ENCODE peak calls at places on chromosomes 12 and 14, in four cellular contexts. Z, A, W and P are unnamed samples. For H3K4me1, the result is how much of the 10 kb centered on the place peaks cover.

GRCh38 chr14:105287249-105288102 is 13.3 kb downstream of the BRF1 start:
- DNase-seq in Z (peak), A (no peak), W (no peak), P (no peak)

GRCh38 chr12:116933512-116934246 is 22.9 kb downstream of the FBXW8 start:
- DNase-seq in Z (no peak), A (no peak), W (no peak), P (no peak)

GRCh38 chr14:91364524-91365270 is 52.9 kb downstream of the CCDC88C start:
- DNase-seq in Z (no peak), A (no peak), W (no peak), P (no peak)

GRCh38 chr14:74945852-74946658 is 9.3 kb downstream of the PGF start:
- DNase-seq in Z (peak), A (peak), W (peak), P (no peak)

GRCh38 chr12:76031414-76032042 is at the start of gene PHLDA1:
- DNase-seq in Z (peak), A (peak), W (peak), P (peak)

GRCh38 chr12:5442251-5443006 is 10.5 kb downstream of the NTF3 start:
- DNase-seq in Z (no peak), A (peak), W (peak), P (no peak)

GRCh38 chr12:21169878-21170472 is 39.0 kb downstream of the SLCO1B1 start:
- DNase-seq in Z (no peak), A (peak), W (peak), P (no peak)

GRCh38 chr14:78863143-78863542 is 693.0 kb downstream of the NRXN3 start:
- DNase-seq in Z (no peak), A (peak), W (no peak), P (no peak)

GRCh38 chr12:1810201-1810930 is 10.0 kb upstream of the LRTM2 start:
- DNase-seq in Z (no peak), A (no peak), W (no peak), P (no peak)

GRCh38 chr12:131994589-131994988 is 44.8 kb downstream of the EP400 start:
- DNase-seq in Z (no peak), A (no peak), W (no peak), P (no peak)

GRCh38 chr12:31897791-31898503 is 61.3 kb upstream of the RESF1 start:
- DNase-seq in Z (peak), A (peak), W (no peak), P (no peak)

GRCh38 chr12:50033317-50033679 is 8.0 kb upstream of the RACGAP1 start:
- DNase-seq in Z (no peak), A (no peak), W (no peak), P (no peak)

GRCh38 chr14:90419200-90419599 is 22.4 kb downstream of the CALM1 start:
- DNase-seq in Z (peak), A (peak), W (peak), P (peak)

GRCh38 chr14:101058571-101058970 is 155.0 kb upstream of the RTL1 start:
- DNase-seq in Z (no peak), A (no peak), W (no peak), P (no peak)

GRCh38 chr14:100203962-100204834 is 34.7 kb upstream of the YY1 start:
- DNase-seq in Z (no peak), A (peak), W (no peak), P (no peak)

GRCh38 chr12:62319058-62319457 is 58.9 kb downstream of the USP15 start:
- DNase-seq in Z (no peak), A (no peak), W (no peak), P (no peak)

GRCh38 chr12:76962099-76962498 is 83.3 kb upstream of the CSRP2 start:
- DNase-seq in Z (no peak), A (no peak), W (no peak), P (no peak)

GRCh38 chr12:108738165-108738564 is 6.8 kb upstream of the CORO1C start:
- DNase-seq in Z (no peak), A (no peak), W (no peak), P (no peak)

GRCh38 chr14:88838015-88838414 is 13.6 kb downstream of the TTC8 start:
- DNase-seq in Z (no peak), A (no peak), W (no peak), P (no peak)

GRCh38 chr12:53483225-53483978 is 15.9 kb downstream of the MAP3K12 start:
- DNase-seq in Z (no peak), A (no peak), W (no peak), P (no peak)

GRCh38 chr14:48027115-48027514 is 351.7 kb upstream of the MDGA2 start:
- DNase-seq in Z (no peak), A (no peak), W (no peak), P (no peak)

GRCh38 chr12:1591543-1591942 is 2.8 kb downstream of the FBXL14 start:
- DNase-seq in Z (no peak), A (no peak), W (no peak), P (no peak)

GRCh38 chr14:88004637-88005036 is 298 bp upstream of the GPR65 start:
- DNase-seq in Z (no peak), A (no peak), W (no peak), P (no peak)

GRCh38 chr12:51430196-51430895 is 5.7 kb downstream of the SLC4A8 start:
- DNase-seq in Z (no peak), A (peak), W (no peak), P (no peak)

GRCh38 chr12:92745874-92746553 is 43.2 kb downstream of the PLEKHG7 start:
- DNase-seq in Z (no peak), A (peak), W (no peak), P (peak)

GRCh38 chr14:58746261-58746660 is 108.5 kb downstream of the DACT1 start:
- DNase-seq in Z (no peak), A (peak), W (peak), P (no peak)

GRCh38 chr12:45304514-45305178 is 88.8 kb downstream of the ANO6 start:
- DNase-seq in Z (no peak), A (no peak), W (no peak), P (no peak)

GRCh38 chr14:29521526-29522137 is 406.0 kb downstream of the PRKD1 start:
- DNase-seq in Z (no peak), A (no peak), W (no peak), P (no peak)

GRCh38 chr12:38921025-38921677 is 15.8 kb upstream of the CPNE8 start:
- DNase-seq in Z (no peak), A (peak), W (peak), P (no peak)

GRCh38 chr12:28057856-28058615 is 85.5 kb upstream of the PTHLH start:
- DNase-seq in Z (no peak), A (no peak), W (no peak), P (no peak)

GRCh38 chr12:6182279-6182898 is 17.8 kb upstream of the CD9 start:
- DNase-seq in Z (peak), A (no peak), W (peak), P (no peak)

GRCh38 chr14:22572562-22573058 is 16.4 kb downstream of the DAD1 start:
- DNase-seq in Z (no peak), A (peak), W (no peak), P (no peak)

GRCh38 chr12:77837876-77838291 is 7.2 kb downstream of the NAV3 start:
- DNase-seq in Z (no peak), A (no peak), W (no peak), P (no peak)

GRCh38 chr12:28650906-28651305 is 460.6 kb downstream of the CCDC91 start:
- DNase-seq in Z (no peak), A (no peak), W (no peak), P (no peak)

GRCh38 chr14:22545842-22546721 is 42.9 kb downstream of the DAD1 start:
- DNase-seq in Z (no peak), A (no peak), W (no peak), P (no peak)

GRCh38 chr14:89618309-89618708 is 201.3 kb upstream of the FOXN3 start:
- DNase-seq in Z (no peak), A (no peak), W (no peak), P (no peak)

GRCh38 chr14:55191101-55191880 is at the start of gene DLGAP5:
- DNase-seq in Z (peak), A (peak), W (peak), P (peak)
- TF ChIP-seq POLR2A in Z (no peak), A (peak), W (peak), P (no peak)

GRCh38 chr14:24954037-24954696 is 95.8 kb downstream of the STXBP6 start:
- DNase-seq in Z (no peak), A (no peak), W (no peak), P (no peak)

GRCh38 chr14:24958271-24958670 is 91.7 kb downstream of the STXBP6 start:
- DNase-seq in Z (no peak), A (no peak), W (no peak), P (no peak)

GRCh38 chr14:24952851-24953666 is 96.9 kb downstream of the STXBP6 start:
- DNase-seq in Z (no peak), A (peak), W (no peak), P (no peak)

GRCh38 chr14:24954697-24955037 is 95.3 kb downstream of the STXBP6 start:
- DNase-seq in Z (no peak), A (no peak), W (no peak), P (no peak)

GRCh38 chr14:24956104-24956503 is 93.8 kb downstream of the STXBP6 start:
- DNase-seq in Z (no peak), A (no peak), W (no peak), P (no peak)
- H3K4me1 ChIP-seq in Z (under half), A (under half), W (under half), P (half or more)

DNA sequence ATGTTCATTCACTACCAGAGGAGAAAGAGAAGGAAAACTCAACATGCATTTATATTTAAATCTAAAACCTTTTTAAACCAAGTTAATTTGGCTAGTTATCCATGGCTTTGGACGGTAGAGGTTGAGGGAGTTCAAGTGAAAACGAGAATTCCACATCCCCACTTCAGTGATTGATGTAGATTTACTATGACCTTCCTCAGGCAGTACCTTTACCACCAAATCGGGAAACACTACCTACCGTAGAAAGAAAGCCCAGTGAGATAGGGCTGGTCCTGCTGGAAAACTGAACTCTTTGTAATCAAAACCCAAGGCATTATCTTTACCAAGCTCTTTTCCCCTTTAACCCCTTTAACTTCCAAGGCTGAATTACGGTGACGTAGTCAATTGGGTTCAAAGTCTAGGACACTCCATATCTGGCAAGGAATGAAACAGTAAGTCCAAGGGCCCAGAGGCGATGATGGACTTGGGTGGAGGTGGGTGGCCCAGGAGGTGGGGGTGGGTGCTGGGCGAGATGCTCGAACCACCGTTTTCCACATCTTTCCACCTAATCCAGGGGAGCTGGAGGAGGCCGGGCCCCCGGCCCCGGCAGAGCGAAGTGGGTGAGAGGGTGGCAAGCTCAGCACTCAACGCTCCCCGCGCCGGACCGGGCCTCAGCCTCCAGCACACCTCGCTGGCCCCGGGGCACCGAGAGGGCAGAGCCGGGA is 618 bp downstream of the SEC23A start:
- DNase-seq in Z (no peak), A (peak), W (peak), P (no peak)
- TF ChIP-seq POLR2A in Z (no peak), A (no peak), W (no peak), P (no peak)

GRCh38 chr12:66665416-66665815 is 13.5 kb downstream of the GRIP1 start:
- DNase-seq in Z (no peak), A (no peak), W (no peak), P (no peak)
- H3K4me1 ChIP-seq in Z (under half), A (under half), W (under half), P (under half)

GRCh38 chr12:68821357-68822188 is 13.6 kb downstream of the MDM2 start:
- DNase-seq in Z (no peak), A (no peak), W (no peak), P (no peak)

GRCh38 chr12:68824597-68825250 is 16.7 kb downstream of the MDM2 start:
- DNase-seq in Z (peak), A (no peak), W (no peak), P (no peak)

GRCh38 chr12:68825569-68826217 is 17.7 kb downstream of the MDM2 start:
- DNase-seq in Z (no peak), A (no peak), W (no peak), P (no peak)

GRCh38 chr12:68824131-68824530 is 16.2 kb downstream of the MDM2 start:
- DNase-seq in Z (peak), A (no peak), W (no peak), P (no peak)

GRCh38 chr12:68823711-68824110 is 15.7 kb downstream of the MDM2 start:
- DNase-seq in Z (no peak), A (no peak), W (no peak), P (no peak)
- TF ChIP-seq POLR2A in Z (no peak), A (no peak), W (no peak), P (no peak)

GRCh38 chr12:48187916-48188695 is 4.7 kb downstream of the CCDC184 start:
- DNase-seq in Z (no peak), A (no peak), W (no peak), P (peak)

GRCh38 chr12:48193623-48194022 is 9.5 kb downstream of the OR10AD1 start:
- DNase-seq in Z (no peak), A (no peak), W (no peak), P (peak)

GRCh38 chr12:48191096-48191495 is 7.7 kb downstream of the CCDC184 start:
- DNase-seq in Z (no peak), A (no peak), W (no peak), P (no peak)

GRCh38 chr12:48192861-48193260 is 9.4 kb downstream of the CCDC184 start:
- DNase-seq in Z (no peak), A (no peak), W (no peak), P (peak)

GRCh38 chr12:48189331-48190125 is 6.1 kb downstream of the CCDC184 start:
- DNase-seq in Z (no peak), A (peak), W (peak), P (peak)
- H3K4me1 ChIP-seq in Z (under half), A (under half), W (under half), P (under half)

DNA sequence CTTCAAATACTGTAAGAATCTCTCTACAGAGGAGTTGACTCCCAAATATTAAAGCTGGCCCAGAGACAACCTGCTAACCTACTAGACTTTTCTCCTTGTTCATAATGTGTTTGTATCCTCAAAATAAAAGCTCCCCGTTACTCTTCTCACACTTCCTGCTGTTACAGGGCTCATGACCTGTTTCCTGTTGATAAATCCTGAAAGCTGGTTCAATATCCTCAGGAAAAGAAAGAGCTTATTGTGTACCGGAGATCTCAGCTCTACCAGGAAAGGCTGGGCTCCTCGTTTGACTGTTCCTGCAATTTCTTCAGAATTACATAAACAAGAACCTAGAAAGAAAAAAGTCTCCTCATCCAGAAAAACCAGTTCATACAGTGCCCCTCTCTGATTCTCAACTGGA is 30.8 kb downstream of the CLEC1A start:
- DNase-seq in Z (no peak), A (no peak), W (no peak), P (no peak)
- TF ChIP-seq POLR2A in Z (no peak), A (no peak), W (no peak), P (no peak)

DNA sequence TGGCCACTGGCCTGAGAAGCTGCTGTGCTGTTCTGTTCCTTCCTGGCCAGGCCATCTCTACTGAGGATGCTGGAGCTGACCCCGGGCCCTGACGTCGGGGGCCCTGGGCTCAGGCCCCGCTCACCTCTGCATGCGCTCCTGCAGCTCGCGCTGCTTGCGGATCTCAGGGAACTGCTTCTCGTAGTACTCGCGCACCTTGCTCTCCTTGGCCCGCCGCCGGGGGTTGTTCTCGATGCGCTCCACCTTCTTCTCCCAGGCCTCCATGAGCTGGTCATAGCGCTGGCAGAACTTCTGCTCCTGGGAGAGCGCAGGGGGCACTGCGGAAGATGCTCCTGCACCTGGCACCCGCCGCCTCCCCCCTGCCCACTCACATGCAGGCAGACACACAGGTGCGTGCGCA is 135.6 kb downstream of the RFLNA start:
- DNase-seq in Z (peak), A (no peak), W (no peak), P (no peak)
- H3K4me1 ChIP-seq in Z (under half), A (under half), W (under half), P (half or more)